ENCODE peak calls at places on chromosome 18, in eight cellular contexts. K is heart right ventricle, E is tibial artery, J is thoracic aorta, G is mammary epithelial cell, S is colonic mucosa, X is uterus, W is H9. I is an unnamed sample. For H3K4me1, the result is how much of the 10 kb centered on the place peaks cover.

GRCh38 chr18:52869942-52870907 is 530.2 kb downstream of the DCC start:
- DNase-seq in E (no peak), X (no peak), W (peak), S (no peak), J (no peak), K (no peak), G (no peak), I (no peak)

GRCh38 chr18:51621103-51621969 is 423.9 kb upstream of the MEX3C start:
- DNase-seq in G (peak), E (no peak), S (peak), J (no peak), K (peak), W (peak), X (no peak), I (no peak)

GRCh38 chr18:63040788-63041410 is 278.7 kb downstream of the BCL2 start:
- DNase-seq in E (no peak), G (no peak), W (no peak), X (no peak), J (no peak), K (no peak), S (no peak), I (no peak)

GRCh38 chr18:62721837-62722795 is 6.8 kb downstream of the PHLPP1 start:
- DNase-seq in J (no peak), G (no peak), S (no peak), X (no peak), K (no peak), W (no peak), E (no peak), I (no peak)

GRCh38 chr18:62744076-62744705 is 28.9 kb downstream of the PHLPP1 start:
- DNase-seq in J (no peak), K (no peak), W (no peak), E (no peak), X (no peak), G (no peak), S (no peak), I (no peak)

GRCh38 chr18:11751305-11752115 is 62.4 kb downstream of the GNAL start:
- DNase-seq in J (no peak), G (no peak), W (peak), S (no peak), E (no peak), X (no peak), K (no peak), I (no peak)

GRCh38 chr18:24227976-24228660 is 89.3 kb downstream of the CABYR start:
- DNase-seq in E (no peak), J (no peak), W (no peak), G (peak), K (no peak), X (no peak), S (no peak), I (no peak)

GRCh38 chr18:39685303-39685902 is 2119.8 kb upstream of the CELF4 start:
- DNase-seq in W (peak), G (no peak), K (no peak), J (no peak), S (no peak), X (no peak), E (no peak), I (no peak)

GRCh38 chr18:58668897-58669296 is 2.4 kb upstream of the MALT1 start:
- DNase-seq in E (no peak), W (no peak), J (no peak), K (no peak), S (no peak), X (no peak), G (peak), I (no peak)
- H3K4me1 ChIP-seq in E (under half), W (under half), J (under half), K (under half), S (under half), X (under half), G (under half), I (under half)

GRCh38 chr18:55317322-55317721 is 270.7 kb downstream of the TCF4 start:
- DNase-seq in S (no peak), W (no peak), G (no peak), E (no peak), X (no peak), K (no peak), J (no peak), I (no peak)

GRCh38 chr18:55318864-55319516 is 269.0 kb downstream of the TCF4 start:
- DNase-seq in J (no peak), W (no peak), X (no peak), E (no peak), G (no peak), S (no peak), K (no peak), I (no peak)

GRCh38 chr18:55314615-55315237 is 273.3 kb downstream of the TCF4 start:
- DNase-seq in G (no peak), S (no peak), J (no peak), E (no peak), K (no peak), W (no peak), X (no peak), I (no peak)

GRCh38 chr18:55317832-55318231 is 270.2 kb downstream of the TCF4 start:
- DNase-seq in W (no peak), X (no peak), K (no peak), G (no peak), S (no peak), J (no peak), E (no peak), I (no peak)

GRCh38 chr18:55316615-55317184 is 271.3 kb downstream of the TCF4 start:
- DNase-seq in E (no peak), G (no peak), K (no peak), W (no peak), S (no peak), X (no peak), J (no peak), I (no peak)
- H3K4me1 ChIP-seq in E (under half), G (under half), K (under half), W (under half), S (under half), X (under half), J (under half), I (under half)

DNA sequence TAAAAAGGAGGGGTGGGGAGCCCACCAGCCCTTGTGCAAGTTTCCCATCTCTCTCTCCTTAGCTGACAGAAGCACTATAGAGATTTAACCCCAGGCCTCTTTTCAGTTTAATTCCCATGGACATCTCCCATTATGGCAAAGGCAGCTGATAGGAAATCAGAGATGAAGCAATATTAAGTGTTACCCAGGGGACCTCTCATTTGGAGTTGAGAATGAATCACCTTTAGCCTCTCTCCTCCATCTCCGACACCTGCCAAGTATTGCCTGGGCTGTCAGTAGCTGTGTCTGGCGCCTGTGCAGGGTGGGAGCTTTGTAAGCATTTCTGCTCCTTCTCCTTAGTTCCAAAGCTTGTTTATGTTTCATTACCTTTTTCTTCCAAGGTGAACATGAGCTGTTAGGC is 109.0 kb downstream of the AQP4 start:
- DNase-seq in W (no peak), K (no peak), J (no peak), G (no peak), X (no peak), E (no peak), S (no peak), I (no peak)
- H3K4me1 ChIP-seq in W (under half), K (under half), J (under half), G (under half), X (under half), E (under half), S (under half), I (under half)

GRCh38 chr18:75202976-75203375 is 6.0 kb downstream of the PTGR3 start:
- DNase-seq in G (no peak), S (no peak), K (no peak), E (no peak), X (no peak), J (no peak), W (no peak), I (no peak)

GRCh38 chr18:75201936-75202335 is 7.0 kb downstream of the PTGR3 start:
- DNase-seq in K (no peak), E (no peak), W (no peak), G (no peak), X (no peak), S (no peak), J (no peak), I (no peak)

GRCh38 chr18:75200644-75201272 is 8.2 kb downstream of the PTGR3 start:
- DNase-seq in K (no peak), W (no peak), S (no peak), J (no peak), E (no peak), X (no peak), G (no peak), I (no peak)

GRCh38 chr18:75200071-75200470 is 8.9 kb downstream of the PTGR3 start:
- DNase-seq in J (no peak), K (no peak), W (no peak), E (no peak), S (no peak), X (no peak), G (no peak), I (no peak)

GRCh38 chr18:75201273-75201898 is 7.6 kb downstream of the PTGR3 start:
- DNase-seq in K (no peak), J (no peak), S (no peak), X (no peak), W (no peak), G (no peak), E (no peak), I (no peak)
- H3K4me1 ChIP-seq in K (under half), J (under half), S (under half), X (under half), W (under half), G (under half), E (under half), I (half or more)

DNA sequence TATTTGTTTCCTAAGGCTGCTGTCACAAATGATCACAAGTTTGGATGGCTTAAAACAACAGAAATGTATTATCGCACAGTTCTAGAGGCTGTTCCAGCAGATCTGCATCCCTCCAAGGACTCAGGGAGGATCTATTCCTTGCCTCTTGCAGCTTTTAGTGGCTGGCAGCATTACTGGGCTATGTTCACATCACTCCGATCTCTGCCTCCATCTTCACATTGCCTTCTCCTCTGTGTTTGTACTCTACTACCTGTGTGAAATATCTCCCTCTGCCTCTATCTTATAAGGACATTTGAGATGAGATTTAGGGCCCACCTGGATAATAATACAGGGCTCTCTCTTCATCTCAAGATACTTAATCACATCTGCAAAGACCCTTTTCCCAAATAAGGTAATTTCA is 18.9 kb downstream of the NDC80 start:
- DNase-seq in X (no peak), S (no peak), W (no peak), E (no peak), G (no peak), K (no peak), J (no peak), I (no peak)
- H3K4me1 ChIP-seq in X (under half), S (under half), W (under half), E (under half), G (under half), K (under half), J (under half), I (under half)

DNA sequence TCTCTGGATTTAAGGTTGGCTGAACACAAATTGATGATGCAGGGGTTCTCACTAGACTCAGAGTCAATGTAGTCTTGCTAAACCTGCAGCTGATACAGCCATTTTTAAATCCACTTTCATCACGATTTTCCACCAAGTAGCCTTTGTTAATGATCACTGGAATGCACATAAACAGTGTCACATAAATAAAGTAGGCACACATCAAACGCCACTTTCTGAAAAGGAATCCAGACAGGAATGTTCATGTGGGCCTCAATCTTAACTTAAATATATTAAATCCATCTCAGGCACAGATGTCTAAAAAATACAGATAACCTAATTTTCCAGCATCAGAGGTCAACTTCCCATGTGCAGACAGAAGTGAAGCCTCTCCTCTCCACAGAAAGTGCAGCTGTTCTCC is 58.3 kb downstream of the LAMA1 start:
- DNase-seq in K (no peak), J (no peak), G (no peak), S (no peak), X (no peak), E (no peak), W (no peak), I (no peak)
- H3K4me1 ChIP-seq in K (under half), J (under half), G (under half), S (under half), X (under half), E (under half), W (under half), I (under half)

GRCh38 chr18:2887470-2887869 is 40.7 kb downstream of the EMILIN2 start:
- DNase-seq in K (no peak), W (no peak), G (no peak), S (no peak), E (no peak), J (no peak), X (no peak), I (no peak)
- H3K4me1 ChIP-seq in K (under half), W (under half), G (under half), S (under half), E (under half), J (under half), X (under half), I (under half)